ENCODE peak calls at places on chromosomes 2 and 18, in five cellular contexts. One of them, this sample, is unnamed.

GRCh38 chr2:180056367-180057118 is 49.4 kb upstream of the CWC22 start:
- DNase-seq in sciatic nerve: no peak
- DNase-seq in fibroblast of villous mesenchyme: no peak
- DNase-seq in AG10803: no peak
- DNase-seq in stimulated activated naive CD8-positive, alpha-beta T cell treated with anti-CD3 and anti-CD28 coated beads, Interleukin-15, amount 100 ng/mL, for 72 hours: no peak
- DNase-seq in this sample: no peak

GRCh38 chr2:19409001-19409400 is 50.6 kb upstream of the OSR1 start:
- DNase-seq in fibroblast of villous mesenchyme: peak
- DNase-seq in sciatic nerve: no peak
- DNase-seq in AG10803: peak
- DNase-seq in stimulated activated naive CD8-positive, alpha-beta T cell treated with anti-CD3 and anti-CD28 coated beads, Interleukin-15, amount 100 ng/mL, for 72 hours: no peak
- DNase-seq in this sample: no peak

GRCh38 chr2:208204166-208204565 is 14.3 kb upstream of the C2orf80 start:
- DNase-seq in sciatic nerve: no peak
- DNase-seq in AG10803: no peak
- DNase-seq in stimulated activated naive CD8-positive, alpha-beta T cell treated with anti-CD3 and anti-CD28 coated beads, Interleukin-15, amount 100 ng/mL, for 72 hours: no peak
- DNase-seq in fibroblast of villous mesenchyme: no peak
- DNase-seq in this sample: no peak

GRCh38 chr2:159497256-159497655 is 119.1 kb downstream of the BAZ2B start:
- DNase-seq in stimulated activated naive CD8-positive, alpha-beta T cell treated with anti-CD3 and anti-CD28 coated beads, Interleukin-15, amount 100 ng/mL, for 72 hours: no peak
- DNase-seq in sciatic nerve: no peak
- DNase-seq in fibroblast of villous mesenchyme: peak
- DNase-seq in AG10803: peak
- DNase-seq in this sample: no peak

GRCh38 chr2:12982149-12982584 is 265.4 kb downstream of the TRIB2 start:
- DNase-seq in fibroblast of villous mesenchyme: no peak
- DNase-seq in sciatic nerve: no peak
- DNase-seq in stimulated activated naive CD8-positive, alpha-beta T cell treated with anti-CD3 and anti-CD28 coated beads, Interleukin-15, amount 100 ng/mL, for 72 hours: no peak
- DNase-seq in AG10803: peak
- DNase-seq in this sample: no peak

GRCh38 chr2:199690225-199690624 is 160.8 kb downstream of the FTCDNL1 start:
- DNase-seq in sciatic nerve: no peak
- DNase-seq in stimulated activated naive CD8-positive, alpha-beta T cell treated with anti-CD3 and anti-CD28 coated beads, Interleukin-15, amount 100 ng/mL, for 72 hours: no peak
- DNase-seq in AG10803: no peak
- DNase-seq in fibroblast of villous mesenchyme: no peak
- DNase-seq in this sample: no peak

GRCh38 chr2:86038291-86039081 is 67.2 kb downstream of the POLR1A start:
- DNase-seq in sciatic nerve: peak
- DNase-seq in stimulated activated naive CD8-positive, alpha-beta T cell treated with anti-CD3 and anti-CD28 coated beads, Interleukin-15, amount 100 ng/mL, for 72 hours: peak
- DNase-seq in fibroblast of villous mesenchyme: peak
- DNase-seq in AG10803: peak
- DNase-seq in this sample: no peak

GRCh38 chr2:27306136-27306535 is 2.1 kb downstream of the UCN start:
- DNase-seq in AG10803: no peak
- DNase-seq in stimulated activated naive CD8-positive, alpha-beta T cell treated with anti-CD3 and anti-CD28 coated beads, Interleukin-15, amount 100 ng/mL, for 72 hours: no peak
- DNase-seq in sciatic nerve: no peak
- DNase-seq in fibroblast of villous mesenchyme: no peak
- DNase-seq in this sample: no peak

GRCh38 chr18:51647346-51647745 is 449.9 kb upstream of the MEX3C start:
- DNase-seq in AG10803: no peak
- DNase-seq in fibroblast of villous mesenchyme: no peak
- DNase-seq in stimulated activated naive CD8-positive, alpha-beta T cell treated with anti-CD3 and anti-CD28 coated beads, Interleukin-15, amount 100 ng/mL, for 72 hours: no peak
- DNase-seq in sciatic nerve: no peak
- DNase-seq in this sample: no peak

GRCh38 chr2:239143858-239144712 is 256.7 kb downstream of the HDAC4 start:
- DNase-seq in fibroblast of villous mesenchyme: peak
- DNase-seq in sciatic nerve: no peak
- DNase-seq in AG10803: peak
- DNase-seq in stimulated activated naive CD8-positive, alpha-beta T cell treated with anti-CD3 and anti-CD28 coated beads, Interleukin-15, amount 100 ng/mL, for 72 hours: peak
- DNase-seq in this sample: no peak

GRCh38 chr18:49459404-49460171 is 857 bp downstream of the DYM start:
- DNase-seq in fibroblast of villous mesenchyme: peak
- DNase-seq in AG10803: no peak
- DNase-seq in sciatic nerve: no peak
- DNase-seq in stimulated activated naive CD8-positive, alpha-beta T cell treated with anti-CD3 and anti-CD28 coated beads, Interleukin-15, amount 100 ng/mL, for 72 hours: peak
- DNase-seq in this sample: no peak

GRCh38 chr2:12321017-12321641 is 395.6 kb upstream of the TRIB2 start:
- DNase-seq in AG10803: peak
- DNase-seq in fibroblast of villous mesenchyme: peak
- DNase-seq in stimulated activated naive CD8-positive, alpha-beta T cell treated with anti-CD3 and anti-CD28 coated beads, Interleukin-15, amount 100 ng/mL, for 72 hours: no peak
- DNase-seq in sciatic nerve: no peak
- DNase-seq in this sample: no peak

GRCh38 chr2:83933743-83934142 is 525.3 kb downstream of the SUCLG1 start:
- DNase-seq in AG10803: no peak
- DNase-seq in stimulated activated naive CD8-positive, alpha-beta T cell treated with anti-CD3 and anti-CD28 coated beads, Interleukin-15, amount 100 ng/mL, for 72 hours: no peak
- DNase-seq in sciatic nerve: no peak
- DNase-seq in fibroblast of villous mesenchyme: no peak
- DNase-seq in this sample: no peak

This sample was measured in left lobe of liver.